ENCODE peak calls at places on chromosomes 3 and 15, in six cellular contexts. E is activated CD8-positive, alpha-beta memory T cell treated with anti-CD3 and anti-CD28 coated beads, Interleukin-2, amount 10 ng/mL, durations not matched to agents 7 days and 5 days; W is psoas muscle; Q is AG10803; D is cardiac muscle cell; O is left ventricle myocardium superior. N is an unnamed sample.

GRCh38 chr3:16419640-16420039 is 93.9 kb downstream of the RFTN1 start:
- DNase-seq in E (no peak), W (no peak), Q (peak; percentile 54), D (no peak), O (no peak), N (no peak)

GRCh38 chr3:88082854-88083253 is 23.8 kb downstream of the ZNF654 start:
- DNase-seq in E (no peak), W (no peak), Q (no peak), D (no peak), O (no peak), N (no peak)

GRCh38 chr15:78633348-78633747 is 7.7 kb downstream of the CHRNB4 start:
- DNase-seq in E (no peak), W (no peak), Q (no peak), D (no peak), O (no peak), N (no peak)

GRCh38 chr3:44954962-44955361 is 21.0 kb downstream of the ZDHHC3 start:
- DNase-seq in E (no peak), W (no peak), Q (peak; percentile 7), D (no peak), O (no peak), N (no peak)

GRCh38 chr15:99015677-99016568 is 8.3 kb upstream of the PGPEP1L start:
- DNase-seq in E (no peak), W (no peak), Q (no peak), D (peak; percentile 16), O (no peak), N (no peak)

GRCh38 chr3:74766405-74766804 is 151.9 kb upstream of the CNTN3 start:
- DNase-seq in E (no peak), W (no peak), Q (no peak), D (no peak), O (no peak), N (no peak)

GRCh38 chr3:156535162-156535627 is 19.7 kb downstream of the SSR3 start:
- DNase-seq in E (peak; percentile 47), W (peak; percentile 63), Q (peak; percentile 98), D (peak; percentile 54), O (peak; percentile 60), N (no peak)

GRCh38 chr15:77870195-77871065 is 207.1 kb downstream of the TBC1D2B start:
- DNase-seq in E (peak; percentile 68), W (peak; percentile 65), Q (peak; percentile 57), D (peak; percentile 76), O (peak; percentile 60), N (peak; percentile 95)

GRCh38 chr3:183591881-183592521 is 36.5 kb upstream of the KLHL6 start:
- DNase-seq in E (no peak), W (no peak), Q (peak; percentile 13), D (no peak), O (no peak), N (no peak)

GRCh38 chr3:29415824-29416223 is 135.0 kb downstream of the RBMS3 start:
- DNase-seq in E (no peak), W (no peak), Q (no peak), D (no peak), O (no peak), N (no peak)

GRCh38 chr15:74411686-74412085 is 22.1 kb downstream of the SEMA7A start:
- DNase-seq in E (no peak), W (no peak), Q (no peak), D (no peak), O (no peak), N (no peak)

GRCh38 chr3:112199622-112200316 is 66.7 kb upstream of the GCSAM start:
- DNase-seq in E (no peak), W (no peak), Q (peak; percentile 4), D (no peak), O (no peak), N (no peak)

GRCh38 chr3:186107148-186108105 is 1.5 kb downstream of the ETV5 start:
- DNase-seq in E (peak; percentile 55), W (peak; percentile 61), Q (peak; percentile 62), D (peak; percentile 91), O (peak; percentile 78), N (no peak)

GRCh38 chr3:48678056-48678455 is 7.7 kb downstream of the NCKIPSD start:
- DNase-seq in E (no peak), W (no peak), Q (peak; percentile 48), D (no peak), O (no peak), N (no peak)

GRCh38 chr3:161800985-161801559 is 304.5 kb downstream of the OTOL1 start:
- DNase-seq in E (no peak), W (no peak), Q (no peak), D (no peak), O (no peak), N (no peak)

GRCh38 chr3:184874709-184875644 is 63.0 kb downstream of the VPS8 start:
- DNase-seq in E (peak; percentile 39), W (no peak), Q (peak; percentile 23), D (peak; percentile 45), O (no peak), N (no peak)

GRCh38 chr15:41927516-41927915 is 33.7 kb upstream of the SPTBN5 start:
- DNase-seq in E (no peak), W (no peak), Q (no peak), D (no peak), O (no peak), N (no peak)

GRCh38 chr15:63719281-63719680 is 114.5 kb downstream of the HERC1 start:
- DNase-seq in E (no peak), W (no peak), Q (no peak), D (no peak), O (no peak), N (no peak)

GRCh38 chr3:122912772-122913538 is 114.6 kb downstream of the SEMA5B start:
- DNase-seq in E (no peak), W (no peak), Q (no peak), D (no peak), O (no peak), N (no peak)

GRCh38 chr3:62445267-62445666 is 71.9 kb upstream of the FEZF2 start:
- DNase-seq in E (no peak), W (no peak), Q (peak; percentile 6), D (no peak), O (no peak), N (no peak)

GRCh38 chr3:72318504-72319201 is 529.6 kb downstream of the SHQ1 start:
- DNase-seq in E (no peak), W (no peak), Q (no peak), D (peak; percentile 55), O (no peak), N (no peak)

GRCh38 chr3:172077197-172077734 is 37.9 kb downstream of the FNDC3B start:
- DNase-seq in E (no peak), W (no peak), Q (no peak), D (no peak), O (no peak), N (no peak)

GRCh38 chr3:170768334-170768801 is 101.6 kb downstream of the RPL22L1 start:
- DNase-seq in E (no peak), W (no peak), Q (peak; percentile 56), D (no peak), O (no peak), N (no peak)

GRCh38 chr3:130900959-130901358 is 7.1 kb downstream of the ATP2C1 start:
- DNase-seq in E (no peak), W (no peak), Q (no peak), D (peak; percentile 7), O (no peak), N (no peak)

GRCh38 chr3:182969277-182969676 is 11.1 kb downstream of the DCUN1D1 start:
- DNase-seq in E (no peak), W (no peak), Q (peak; percentile 43), D (no peak), O (no peak), N (no peak)

N was measured in esophagus muscularis mucosa.